ENCODE peak calls at places on chromosomes 12 and 14, in ten cellular contexts. One of them, this sample, is unnamed.

GRCh38 chr14:58787601-58788000 is 149.8 kb downstream of the DACT1 start:
- DNase-seq in Calu3: no peak
- DNase-seq in HEK293T: no peak
- DNase-seq in activated CD4-positive, alpha-beta T cell treated with anti-CD3 and anti-CD28 coated beads for 4 hours: no peak
- DNase-seq in Peyer's patch: no peak
- DNase-seq in NCI-H524: no peak
- DNase-seq in islet precursor cell: no peak
- DNase-seq in pulmonary artery endothelial cell: no peak
- DNase-seq in WTC11: no peak
- DNase-seq in endodermal cell: no peak
- DNase-seq in this sample: no peak

GRCh38 chr14:54189358-54190354 is 207.2 kb upstream of the CDKN3 start:
- DNase-seq in Calu3: peak
- DNase-seq in HEK293T: no peak
- DNase-seq in activated CD4-positive, alpha-beta T cell treated with anti-CD3 and anti-CD28 coated beads for 4 hours: no peak
- DNase-seq in Peyer's patch: no peak
- DNase-seq in NCI-H524: no peak
- DNase-seq in islet precursor cell: no peak
- DNase-seq in pulmonary artery endothelial cell: no peak
- DNase-seq in WTC11: no peak
- DNase-seq in endodermal cell: no peak
- DNase-seq in this sample: no peak

GRCh38 chr12:104292872-104293794 is 10.4 kb upstream of the EID3 start:
- DNase-seq in Calu3: no peak
- DNase-seq in HEK293T: no peak
- DNase-seq in activated CD4-positive, alpha-beta T cell treated with anti-CD3 and anti-CD28 coated beads for 4 hours: no peak
- DNase-seq in Peyer's patch: no peak
- DNase-seq in NCI-H524: no peak
- DNase-seq in islet precursor cell: no peak
- DNase-seq in pulmonary artery endothelial cell: no peak
- DNase-seq in WTC11: no peak
- DNase-seq in endodermal cell: no peak
- DNase-seq in this sample: no peak

GRCh38 chr12:18681818-18682217 is 56.0 kb downstream of the PLCZ1 start:
- DNase-seq in Calu3: no peak
- DNase-seq in HEK293T: no peak
- DNase-seq in activated CD4-positive, alpha-beta T cell treated with anti-CD3 and anti-CD28 coated beads for 4 hours: no peak
- DNase-seq in Peyer's patch: no peak
- DNase-seq in NCI-H524: no peak
- DNase-seq in islet precursor cell: no peak
- DNase-seq in pulmonary artery endothelial cell: no peak
- DNase-seq in WTC11: no peak
- DNase-seq in endodermal cell: no peak
- DNase-seq in this sample: no peak

GRCh38 chr12:58455146-58455545 is 465.2 kb downstream of the LRIG3 start:
- DNase-seq in Calu3: no peak
- DNase-seq in HEK293T: no peak
- DNase-seq in activated CD4-positive, alpha-beta T cell treated with anti-CD3 and anti-CD28 coated beads for 4 hours: no peak
- DNase-seq in Peyer's patch: no peak
- DNase-seq in NCI-H524: no peak
- DNase-seq in islet precursor cell: no peak
- DNase-seq in pulmonary artery endothelial cell: no peak
- DNase-seq in WTC11: no peak
- DNase-seq in endodermal cell: no peak
- DNase-seq in this sample: no peak

GRCh38 chr12:21631367-21631766 is 26.3 kb downstream of the LDHB start:
- DNase-seq in Calu3: no peak
- DNase-seq in HEK293T: no peak
- DNase-seq in activated CD4-positive, alpha-beta T cell treated with anti-CD3 and anti-CD28 coated beads for 4 hours: no peak
- DNase-seq in Peyer's patch: no peak
- DNase-seq in NCI-H524: no peak
- DNase-seq in islet precursor cell: no peak
- DNase-seq in pulmonary artery endothelial cell: no peak
- DNase-seq in WTC11: no peak
- DNase-seq in endodermal cell: no peak
- DNase-seq in this sample: no peak

GRCh38 chr14:61524211-61524806 is 171.0 kb upstream of the HIF1A start:
- DNase-seq in Calu3: peak
- DNase-seq in HEK293T: no peak
- DNase-seq in activated CD4-positive, alpha-beta T cell treated with anti-CD3 and anti-CD28 coated beads for 4 hours: no peak
- DNase-seq in Peyer's patch: no peak
- DNase-seq in NCI-H524: no peak
- DNase-seq in islet precursor cell: no peak
- DNase-seq in pulmonary artery endothelial cell: peak
- DNase-seq in WTC11: no peak
- DNase-seq in endodermal cell: peak
- DNase-seq in this sample: no peak

GRCh38 chr14:64968651-64969050 is 3.5 kb downstream of the RAB15 start:
- DNase-seq in Calu3: no peak
- DNase-seq in HEK293T: no peak
- DNase-seq in activated CD4-positive, alpha-beta T cell treated with anti-CD3 and anti-CD28 coated beads for 4 hours: no peak
- DNase-seq in Peyer's patch: no peak
- DNase-seq in NCI-H524: no peak
- DNase-seq in islet precursor cell: no peak
- DNase-seq in pulmonary artery endothelial cell: no peak
- DNase-seq in WTC11: no peak
- DNase-seq in endodermal cell: no peak
- DNase-seq in this sample: no peak

GRCh38 chr14:23572841-23573240 is 5.2 kb upstream of the AP1G2 start:
- DNase-seq in Calu3: no peak
- DNase-seq in HEK293T: no peak
- DNase-seq in activated CD4-positive, alpha-beta T cell treated with anti-CD3 and anti-CD28 coated beads for 4 hours: no peak
- DNase-seq in Peyer's patch: no peak
- DNase-seq in NCI-H524: no peak
- DNase-seq in islet precursor cell: no peak
- DNase-seq in pulmonary artery endothelial cell: no peak
- DNase-seq in WTC11: no peak
- DNase-seq in endodermal cell: peak
- DNase-seq in this sample: no peak

GRCh38 chr12:107318804-107319535 is 225.6 kb upstream of the CRY1 start:
- DNase-seq in Calu3: peak
- DNase-seq in HEK293T: peak
- DNase-seq in activated CD4-positive, alpha-beta T cell treated with anti-CD3 and anti-CD28 coated beads for 4 hours: peak
- DNase-seq in Peyer's patch: peak
- DNase-seq in NCI-H524: peak
- DNase-seq in islet precursor cell: peak
- DNase-seq in pulmonary artery endothelial cell: no peak
- DNase-seq in WTC11: peak
- DNase-seq in endodermal cell: peak
- DNase-seq in this sample: no peak

GRCh38 chr14:53927171-53927570 is 29.5 kb downstream of the BMP4 start:
- DNase-seq in Calu3: no peak
- DNase-seq in HEK293T: no peak
- DNase-seq in activated CD4-positive, alpha-beta T cell treated with anti-CD3 and anti-CD28 coated beads for 4 hours: no peak
- DNase-seq in Peyer's patch: no peak
- DNase-seq in NCI-H524: no peak
- DNase-seq in islet precursor cell: no peak
- DNase-seq in pulmonary artery endothelial cell: no peak
- DNase-seq in WTC11: no peak
- DNase-seq in endodermal cell: no peak
- DNase-seq in this sample: no peak

GRCh38 chr12:38823314-38823713 is 82.1 kb downstream of the CPNE8 start:
- DNase-seq in Calu3: no peak
- DNase-seq in HEK293T: no peak
- DNase-seq in activated CD4-positive, alpha-beta T cell treated with anti-CD3 and anti-CD28 coated beads for 4 hours: no peak
- DNase-seq in Peyer's patch: no peak
- DNase-seq in NCI-H524: no peak
- DNase-seq in islet precursor cell: no peak
- DNase-seq in pulmonary artery endothelial cell: no peak
- DNase-seq in WTC11: no peak
- DNase-seq in endodermal cell: no peak
- DNase-seq in this sample: no peak

GRCh38 chr12:291153-291723 is 28.6 kb upstream of the SLC6A13 start:
- DNase-seq in Calu3: no peak
- DNase-seq in HEK293T: no peak
- DNase-seq in activated CD4-positive, alpha-beta T cell treated with anti-CD3 and anti-CD28 coated beads for 4 hours: no peak
- DNase-seq in Peyer's patch: no peak
- DNase-seq in NCI-H524: no peak
- DNase-seq in islet precursor cell: no peak
- DNase-seq in pulmonary artery endothelial cell: no peak
- DNase-seq in WTC11: no peak
- DNase-seq in endodermal cell: no peak
- DNase-seq in this sample: no peak

GRCh38 chr12:55696141-55696540 is 11.6 kb downstream of the ITGA7 start:
- DNase-seq in Calu3: no peak
- DNase-seq in HEK293T: no peak
- DNase-seq in activated CD4-positive, alpha-beta T cell treated with anti-CD3 and anti-CD28 coated beads for 4 hours: no peak
- DNase-seq in Peyer's patch: no peak
- DNase-seq in NCI-H524: no peak
- DNase-seq in islet precursor cell: no peak
- DNase-seq in pulmonary artery endothelial cell: no peak
- DNase-seq in WTC11: no peak
- DNase-seq in endodermal cell: no peak
- DNase-seq in this sample: no peak

GRCh38 chr12:56884421-56884820 is 49.8 kb downstream of the SDR9C7 start:
- DNase-seq in Calu3: no peak
- DNase-seq in HEK293T: no peak
- DNase-seq in activated CD4-positive, alpha-beta T cell treated with anti-CD3 and anti-CD28 coated beads for 4 hours: no peak
- DNase-seq in Peyer's patch: no peak
- DNase-seq in NCI-H524: no peak
- DNase-seq in islet precursor cell: no peak
- DNase-seq in pulmonary artery endothelial cell: no peak
- DNase-seq in WTC11: no peak
- DNase-seq in endodermal cell: no peak
- DNase-seq in this sample: no peak

GRCh38 chr12:54736549-54736948 is 88.4 kb upstream of the DCD start:
- DNase-seq in Calu3: no peak
- DNase-seq in HEK293T: no peak
- DNase-seq in activated CD4-positive, alpha-beta T cell treated with anti-CD3 and anti-CD28 coated beads for 4 hours: no peak
- DNase-seq in Peyer's patch: no peak
- DNase-seq in NCI-H524: no peak
- DNase-seq in islet precursor cell: no peak
- DNase-seq in pulmonary artery endothelial cell: no peak
- DNase-seq in WTC11: no peak
- DNase-seq in endodermal cell: no peak
- DNase-seq in this sample: no peak

GRCh38 chr14:30283822-30284446 is 275.0 kb upstream of the G2E3 start:
- DNase-seq in Calu3: peak
- DNase-seq in HEK293T: peak
- DNase-seq in activated CD4-positive, alpha-beta T cell treated with anti-CD3 and anti-CD28 coated beads for 4 hours: no peak
- DNase-seq in Peyer's patch: no peak
- DNase-seq in NCI-H524: peak
- DNase-seq in islet precursor cell: peak
- DNase-seq in pulmonary artery endothelial cell: no peak
- DNase-seq in WTC11: peak
- DNase-seq in endodermal cell: peak
- DNase-seq in this sample: no peak

GRCh38 chr14:23162800-23163199 is 20.7 kb downstream of the SLC7A8 start:
- DNase-seq in Calu3: no peak
- DNase-seq in HEK293T: no peak
- DNase-seq in activated CD4-positive, alpha-beta T cell treated with anti-CD3 and anti-CD28 coated beads for 4 hours: no peak
- DNase-seq in Peyer's patch: no peak
- DNase-seq in NCI-H524: no peak
- DNase-seq in islet precursor cell: no peak
- DNase-seq in pulmonary artery endothelial cell: no peak
- DNase-seq in WTC11: no peak
- DNase-seq in endodermal cell: no peak
- DNase-seq in this sample: no peak

GRCh38 chr12:75725505-75726120 is 214.2 kb upstream of the KRR1 start:
- DNase-seq in Calu3: peak
- DNase-seq in HEK293T: peak
- DNase-seq in activated CD4-positive, alpha-beta T cell treated with anti-CD3 and anti-CD28 coated beads for 4 hours: no peak
- DNase-seq in Peyer's patch: no peak
- DNase-seq in NCI-H524: peak
- DNase-seq in islet precursor cell: peak
- DNase-seq in pulmonary artery endothelial cell: no peak
- DNase-seq in WTC11: no peak
- DNase-seq in endodermal cell: no peak
- DNase-seq in this sample: no peak

GRCh38 chr12:6958609-6959375 is 7.6 kb downstream of the PTPN6 start:
- DNase-seq in Calu3: no peak
- DNase-seq in HEK293T: no peak
- DNase-seq in activated CD4-positive, alpha-beta T cell treated with anti-CD3 and anti-CD28 coated beads for 4 hours: peak
- DNase-seq in Peyer's patch: peak
- DNase-seq in NCI-H524: no peak
- DNase-seq in islet precursor cell: no peak
- DNase-seq in pulmonary artery endothelial cell: no peak
- DNase-seq in WTC11: no peak
- DNase-seq in endodermal cell: no peak
- DNase-seq in this sample: no peak

GRCh38 chr12:31772186-31772585 is 43.4 kb upstream of the AMN1 start:
- DNase-seq in Calu3: no peak
- DNase-seq in HEK293T: no peak
- DNase-seq in activated CD4-positive, alpha-beta T cell treated with anti-CD3 and anti-CD28 coated beads for 4 hours: no peak
- DNase-seq in Peyer's patch: no peak
- DNase-seq in NCI-H524: no peak
- DNase-seq in islet precursor cell: no peak
- DNase-seq in pulmonary artery endothelial cell: no peak
- DNase-seq in WTC11: no peak
- DNase-seq in endodermal cell: no peak
- DNase-seq in this sample: no peak

GRCh38 chr14:91482278-91483023 is 27.7 kb downstream of the PPP4R3A start:
- DNase-seq in Calu3: no peak
- DNase-seq in HEK293T: no peak
- DNase-seq in activated CD4-positive, alpha-beta T cell treated with anti-CD3 and anti-CD28 coated beads for 4 hours: no peak
- DNase-seq in Peyer's patch: no peak
- DNase-seq in NCI-H524: no peak
- DNase-seq in islet precursor cell: no peak
- DNase-seq in pulmonary artery endothelial cell: no peak
- DNase-seq in WTC11: no peak
- DNase-seq in endodermal cell: no peak
- DNase-seq in this sample: no peak

GRCh38 chr12:42213954-42214426 is 24.1 kb downstream of the YAF2 start:
- DNase-seq in Calu3: no peak
- DNase-seq in HEK293T: no peak
- DNase-seq in activated CD4-positive, alpha-beta T cell treated with anti-CD3 and anti-CD28 coated beads for 4 hours: no peak
- DNase-seq in Peyer's patch: no peak
- DNase-seq in NCI-H524: no peak
- DNase-seq in islet precursor cell: peak
- DNase-seq in pulmonary artery endothelial cell: no peak
- DNase-seq in WTC11: no peak
- DNase-seq in endodermal cell: no peak
- DNase-seq in this sample: peak

GRCh38 chr12:53071591-53072551 is 7.3 kb downstream of the SPRYD3 start:
- DNase-seq in Calu3: no peak
- DNase-seq in HEK293T: no peak
- DNase-seq in activated CD4-positive, alpha-beta T cell treated with anti-CD3 and anti-CD28 coated beads for 4 hours: no peak
- DNase-seq in Peyer's patch: peak
- DNase-seq in NCI-H524: no peak
- DNase-seq in islet precursor cell: peak
- DNase-seq in pulmonary artery endothelial cell: no peak
- DNase-seq in WTC11: no peak
- DNase-seq in endodermal cell: peak
- DNase-seq in this sample: no peak

GRCh38 chr14:68598621-68599447 is 194.0 kb downstream of the ZFP36L1 start:
- DNase-seq in Calu3: peak
- DNase-seq in HEK293T: no peak
- DNase-seq in activated CD4-positive, alpha-beta T cell treated with anti-CD3 and anti-CD28 coated beads for 4 hours: no peak
- DNase-seq in Peyer's patch: peak
- DNase-seq in NCI-H524: no peak
- DNase-seq in islet precursor cell: peak
- DNase-seq in pulmonary artery endothelial cell: peak
- DNase-seq in WTC11: no peak
- DNase-seq in endodermal cell: no peak
- DNase-seq in this sample: peak

GRCh38 chr12:50865266-50865665 is 22.5 kb downstream of the TMPRSS12 start:
- DNase-seq in Calu3: no peak
- DNase-seq in HEK293T: no peak
- DNase-seq in activated CD4-positive, alpha-beta T cell treated with anti-CD3 and anti-CD28 coated beads for 4 hours: no peak
- DNase-seq in Peyer's patch: no peak
- DNase-seq in NCI-H524: no peak
- DNase-seq in islet precursor cell: no peak
- DNase-seq in pulmonary artery endothelial cell: no peak
- DNase-seq in WTC11: no peak
- DNase-seq in endodermal cell: no peak
- DNase-seq in this sample: no peak

GRCh38 chr14:100900837-100901390 is 2.6 kb downstream of the RTL1 start:
- DNase-seq in Calu3: peak
- DNase-seq in HEK293T: peak
- DNase-seq in activated CD4-positive, alpha-beta T cell treated with anti-CD3 and anti-CD28 coated beads for 4 hours: no peak
- DNase-seq in Peyer's patch: no peak
- DNase-seq in NCI-H524: peak
- DNase-seq in islet precursor cell: peak
- DNase-seq in pulmonary artery endothelial cell: no peak
- DNase-seq in WTC11: peak
- DNase-seq in endodermal cell: peak
- DNase-seq in this sample: no peak

GRCh38 chr14:78519863-78520262 is 349.7 kb downstream of the NRXN3 start:
- DNase-seq in Calu3: peak
- DNase-seq in HEK293T: peak
- DNase-seq in activated CD4-positive, alpha-beta T cell treated with anti-CD3 and anti-CD28 coated beads for 4 hours: no peak
- DNase-seq in Peyer's patch: no peak
- DNase-seq in NCI-H524: no peak
- DNase-seq in islet precursor cell: peak
- DNase-seq in pulmonary artery endothelial cell: no peak
- DNase-seq in WTC11: peak
- DNase-seq in endodermal cell: peak
- DNase-seq in this sample: no peak

This sample was measured in stomach.